ENCODE peak calls at places on chromosomes 11 and 22, in ten cellular contexts. One of them, this sample, is unnamed. For H3K36me3, the result is how much of the 10 kb centered on the place peaks cover.

GRCh38 chr22:37212174-37212906 is at the start of gene SSTR3:
- DNase-seq in esophagus squamous epithelium: no peak
- DNase-seq in bronchial epithelial cell: no peak
- DNase-seq in effector memory CD4-positive, alpha-beta T cell: no peak
- DNase-seq in fibroblast of lung: peak
- DNase-seq in PC-3: no peak
- DNase-seq in aorta: peak
- DNase-seq in testis: peak
- DNase-seq in H7: peak
- DNase-seq in brain microvascular endothelial cell: no peak
- DNase-seq in this sample: no peak

GRCh38 chr11:34366522-34366921 is 8.7 kb upstream of the ABTB2 start:
- DNase-seq in esophagus squamous epithelium: no peak
- DNase-seq in bronchial epithelial cell: peak
- DNase-seq in effector memory CD4-positive, alpha-beta T cell: no peak
- DNase-seq in fibroblast of lung: no peak
- DNase-seq in PC-3: peak
- DNase-seq in aorta: no peak
- DNase-seq in testis: no peak
- DNase-seq in H7: peak
- DNase-seq in brain microvascular endothelial cell: no peak
- DNase-seq in this sample: no peak

GRCh38 chr11:67389477-67389876 is 2.3 kb upstream of the RAD9A start:
- DNase-seq in esophagus squamous epithelium: no peak
- DNase-seq in bronchial epithelial cell: no peak
- DNase-seq in effector memory CD4-positive, alpha-beta T cell: no peak
- DNase-seq in fibroblast of lung: no peak
- DNase-seq in PC-3: peak
- DNase-seq in aorta: no peak
- DNase-seq in testis: no peak
- DNase-seq in H7: peak
- DNase-seq in brain microvascular endothelial cell: no peak
- DNase-seq in this sample: no peak

GRCh38 chr11:68099057-68099456 is 22.1 kb downstream of the CHKA start:
- DNase-seq in esophagus squamous epithelium: no peak
- DNase-seq in bronchial epithelial cell: no peak
- DNase-seq in effector memory CD4-positive, alpha-beta T cell: no peak
- DNase-seq in fibroblast of lung: no peak
- DNase-seq in PC-3: no peak
- DNase-seq in aorta: no peak
- DNase-seq in testis: no peak
- DNase-seq in H7: no peak
- DNase-seq in brain microvascular endothelial cell: no peak
- DNase-seq in this sample: no peak

GRCh38 chr22:37581534-37581933 is 1.6 kb upstream of the LGALS2 start:
- DNase-seq in esophagus squamous epithelium: no peak
- DNase-seq in bronchial epithelial cell: no peak
- DNase-seq in effector memory CD4-positive, alpha-beta T cell: no peak
- DNase-seq in fibroblast of lung: no peak
- DNase-seq in PC-3: peak
- DNase-seq in aorta: peak
- DNase-seq in testis: no peak
- DNase-seq in H7: no peak
- DNase-seq in brain microvascular endothelial cell: no peak
- DNase-seq in this sample: peak

GRCh38 chr11:114291381-114291780 is 4.8 kb upstream of the NNMT start:
- DNase-seq in esophagus squamous epithelium: no peak
- DNase-seq in bronchial epithelial cell: no peak
- DNase-seq in effector memory CD4-positive, alpha-beta T cell: no peak
- DNase-seq in fibroblast of lung: peak
- DNase-seq in PC-3: no peak
- DNase-seq in aorta: no peak
- DNase-seq in testis: no peak
- DNase-seq in H7: no peak
- DNase-seq in brain microvascular endothelial cell: peak
- DNase-seq in this sample: no peak

GRCh38 chr11:78044706-78045105 is 19.0 kb upstream of the THRSP start:
- DNase-seq in esophagus squamous epithelium: no peak
- DNase-seq in bronchial epithelial cell: no peak
- DNase-seq in effector memory CD4-positive, alpha-beta T cell: no peak
- DNase-seq in fibroblast of lung: no peak
- DNase-seq in PC-3: no peak
- DNase-seq in aorta: no peak
- DNase-seq in testis: no peak
- DNase-seq in H7: no peak
- DNase-seq in brain microvascular endothelial cell: no peak
- DNase-seq in this sample: no peak

GRCh38 chr11:122954455-122954854 is 27.2 kb downstream of the BSX start:
- DNase-seq in esophagus squamous epithelium: no peak
- DNase-seq in bronchial epithelial cell: no peak
- DNase-seq in effector memory CD4-positive, alpha-beta T cell: no peak
- DNase-seq in fibroblast of lung: no peak
- DNase-seq in PC-3: no peak
- DNase-seq in aorta: no peak
- DNase-seq in testis: no peak
- DNase-seq in H7: no peak
- DNase-seq in brain microvascular endothelial cell: no peak
- DNase-seq in this sample: no peak

GRCh38 chr11:25225078-25225477 is 728.2 kb downstream of the LUZP2 start:
- DNase-seq in esophagus squamous epithelium: no peak
- DNase-seq in bronchial epithelial cell: no peak
- DNase-seq in effector memory CD4-positive, alpha-beta T cell: no peak
- DNase-seq in fibroblast of lung: no peak
- DNase-seq in PC-3: no peak
- DNase-seq in aorta: no peak
- DNase-seq in testis: no peak
- DNase-seq in H7: no peak
- DNase-seq in brain microvascular endothelial cell: no peak
- DNase-seq in this sample: no peak

GRCh38 chr11:17827006-17827405 is 92.4 kb downstream of the KCNC1 start:
- DNase-seq in esophagus squamous epithelium: no peak
- DNase-seq in bronchial epithelial cell: peak
- DNase-seq in effector memory CD4-positive, alpha-beta T cell: no peak
- DNase-seq in fibroblast of lung: no peak
- DNase-seq in PC-3: peak
- DNase-seq in aorta: no peak
- DNase-seq in testis: no peak
- DNase-seq in H7: peak
- DNase-seq in brain microvascular endothelial cell: no peak
- DNase-seq in this sample: no peak

GRCh38 chr11:115324569-115325432 is 179.4 kb downstream of the CADM1 start:
- DNase-seq in esophagus squamous epithelium: no peak
- DNase-seq in bronchial epithelial cell: peak
- DNase-seq in effector memory CD4-positive, alpha-beta T cell: no peak
- DNase-seq in fibroblast of lung: peak
- DNase-seq in PC-3: peak
- DNase-seq in aorta: no peak
- DNase-seq in testis: peak
- DNase-seq in H7: peak
- DNase-seq in brain microvascular endothelial cell: peak
- DNase-seq in this sample: no peak

GRCh38 chr11:35013514-35014191 is 97.2 kb downstream of the PDHX start:
- DNase-seq in esophagus squamous epithelium: no peak
- DNase-seq in bronchial epithelial cell: no peak
- DNase-seq in effector memory CD4-positive, alpha-beta T cell: peak
- DNase-seq in fibroblast of lung: peak
- DNase-seq in PC-3: no peak
- DNase-seq in aorta: no peak
- DNase-seq in testis: no peak
- DNase-seq in H7: no peak
- DNase-seq in brain microvascular endothelial cell: no peak
- DNase-seq in this sample: no peak

GRCh38 chr11:119680899-119681370 is 48.1 kb downstream of the NECTIN1 start:
- DNase-seq in esophagus squamous epithelium: no peak
- DNase-seq in bronchial epithelial cell: peak
- DNase-seq in effector memory CD4-positive, alpha-beta T cell: no peak
- DNase-seq in fibroblast of lung: no peak
- DNase-seq in PC-3: peak
- DNase-seq in aorta: no peak
- DNase-seq in testis: peak
- DNase-seq in H7: no peak
- DNase-seq in brain microvascular endothelial cell: no peak
- DNase-seq in this sample: no peak

GRCh38 chr22:49936973-49937757 is 18.7 kb downstream of the CRELD2 start:
- DNase-seq in esophagus squamous epithelium: no peak
- DNase-seq in bronchial epithelial cell: no peak
- DNase-seq in effector memory CD4-positive, alpha-beta T cell: no peak
- DNase-seq in fibroblast of lung: peak
- DNase-seq in PC-3: no peak
- DNase-seq in aorta: no peak
- DNase-seq in testis: no peak
- DNase-seq in H7: peak
- DNase-seq in brain microvascular endothelial cell: no peak
- DNase-seq in this sample: peak

GRCh38 chr22:44462246-44463015 is 35.6 kb downstream of the RTL6 start:
- DNase-seq in esophagus squamous epithelium: no peak
- DNase-seq in bronchial epithelial cell: no peak
- DNase-seq in effector memory CD4-positive, alpha-beta T cell: no peak
- DNase-seq in fibroblast of lung: no peak
- DNase-seq in PC-3: no peak
- DNase-seq in aorta: no peak
- DNase-seq in testis: peak
- DNase-seq in H7: peak
- DNase-seq in brain microvascular endothelial cell: no peak
- DNase-seq in this sample: no peak

GRCh38 chr11:46972343-46972742 is 35.8 kb downstream of the CSTPP1 start:
- DNase-seq in esophagus squamous epithelium: no peak
- DNase-seq in bronchial epithelial cell: no peak
- DNase-seq in effector memory CD4-positive, alpha-beta T cell: no peak
- DNase-seq in fibroblast of lung: no peak
- DNase-seq in PC-3: no peak
- DNase-seq in aorta: no peak
- DNase-seq in testis: no peak
- DNase-seq in H7: no peak
- DNase-seq in brain microvascular endothelial cell: no peak
- DNase-seq in this sample: no peak

GRCh38 chr11:73192272-73192671 is 25.8 kb upstream of the P2RY2 start:
- DNase-seq in esophagus squamous epithelium: no peak
- DNase-seq in bronchial epithelial cell: peak
- DNase-seq in effector memory CD4-positive, alpha-beta T cell: no peak
- DNase-seq in fibroblast of lung: no peak
- DNase-seq in PC-3: peak
- DNase-seq in aorta: no peak
- DNase-seq in testis: no peak
- DNase-seq in H7: no peak
- DNase-seq in brain microvascular endothelial cell: no peak
- DNase-seq in this sample: peak

GRCh38 chr22:18031670-18032454 is 7.5 kb upstream of the MICAL3 start:
- DNase-seq in esophagus squamous epithelium: no peak
- DNase-seq in bronchial epithelial cell: peak
- DNase-seq in effector memory CD4-positive, alpha-beta T cell: no peak
- DNase-seq in fibroblast of lung: peak
- DNase-seq in PC-3: peak
- DNase-seq in aorta: peak
- DNase-seq in testis: no peak
- DNase-seq in H7: no peak
- DNase-seq in brain microvascular endothelial cell: peak
- DNase-seq in this sample: no peak

DNA sequence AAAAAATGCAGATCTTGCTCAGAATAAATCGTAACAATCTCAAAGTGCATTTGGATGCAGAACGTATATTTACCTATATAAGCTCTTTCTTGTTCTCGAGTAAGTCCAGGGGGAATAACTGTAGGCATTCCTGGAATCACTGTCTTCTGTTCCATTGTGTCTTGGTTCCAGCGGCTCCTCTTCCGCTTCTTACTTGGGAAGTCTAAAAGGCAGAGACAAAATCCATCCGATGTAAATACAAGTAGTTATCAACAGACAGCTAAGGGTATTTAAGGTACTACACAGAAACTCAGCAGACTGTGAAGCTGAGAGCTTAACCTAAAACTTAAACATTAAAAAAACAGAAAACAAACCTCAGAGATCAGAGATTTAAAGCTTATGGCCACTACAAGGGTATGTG is 1.9 kb downstream of the SF1 start:
- DNase-seq in esophagus squamous epithelium: no peak
- DNase-seq in bronchial epithelial cell: no peak
- DNase-seq in effector memory CD4-positive, alpha-beta T cell: no peak
- DNase-seq in fibroblast of lung: no peak
- DNase-seq in PC-3: no peak
- DNase-seq in aorta: no peak
- DNase-seq in testis: no peak
- DNase-seq in H7: no peak
- DNase-seq in brain microvascular endothelial cell: no peak
- DNase-seq in this sample: no peak
- H3K36me3 ChIP-seq in esophagus squamous epithelium: half or more
- H3K36me3 ChIP-seq in bronchial epithelial cell: under half
- H3K36me3 ChIP-seq in effector memory CD4-positive, alpha-beta T cell: half or more
- H3K36me3 ChIP-seq in fibroblast of lung: under half
- H3K36me3 ChIP-seq in PC-3: half or more
- H3K36me3 ChIP-seq in aorta: under half
- H3K36me3 ChIP-seq in testis: under half
- H3K36me3 ChIP-seq in H7: under half
- H3K36me3 ChIP-seq in brain microvascular endothelial cell: half or more
- H3K36me3 ChIP-seq in this sample: under half

GRCh38 chr11:74970852-74971395 is 17.8 kb upstream of the NEU3 start:
- DNase-seq in esophagus squamous epithelium: no peak
- DNase-seq in bronchial epithelial cell: peak
- DNase-seq in effector memory CD4-positive, alpha-beta T cell: no peak
- DNase-seq in fibroblast of lung: no peak
- DNase-seq in PC-3: no peak
- DNase-seq in aorta: no peak
- DNase-seq in testis: no peak
- DNase-seq in H7: no peak
- DNase-seq in brain microvascular endothelial cell: no peak
- DNase-seq in this sample: no peak
- H3K36me3 ChIP-seq in esophagus squamous epithelium: half or more
- H3K36me3 ChIP-seq in bronchial epithelial cell: under half
- H3K36me3 ChIP-seq in effector memory CD4-positive, alpha-beta T cell: under half
- H3K36me3 ChIP-seq in fibroblast of lung: under half
- H3K36me3 ChIP-seq in PC-3: half or more
- H3K36me3 ChIP-seq in aorta: under half
- H3K36me3 ChIP-seq in testis: under half
- H3K36me3 ChIP-seq in H7: under half
- H3K36me3 ChIP-seq in brain microvascular endothelial cell: under half
- H3K36me3 ChIP-seq in this sample: half or more

DNA sequence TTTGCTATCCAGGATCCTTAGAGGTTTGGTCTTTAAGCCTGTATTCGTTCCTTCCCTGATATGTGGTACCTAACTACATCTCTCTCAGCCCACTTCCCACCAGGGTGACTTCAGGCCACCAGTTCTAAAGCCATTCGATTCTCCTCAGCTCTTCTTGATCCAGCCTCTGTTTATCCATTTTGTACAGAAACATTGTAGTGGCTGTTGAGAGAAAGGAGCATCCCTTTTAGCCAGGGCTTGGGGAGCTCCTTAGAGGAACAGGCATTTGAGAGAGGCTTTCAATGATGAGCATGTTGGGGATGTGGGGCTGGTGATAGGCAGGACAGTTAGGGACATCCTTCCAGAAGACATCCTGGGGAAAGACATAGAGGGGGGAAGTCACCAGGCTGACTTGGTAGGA is 17.9 kb downstream of the UBE2L3 start:
- DNase-seq in esophagus squamous epithelium: no peak
- DNase-seq in bronchial epithelial cell: no peak
- DNase-seq in effector memory CD4-positive, alpha-beta T cell: no peak
- DNase-seq in fibroblast of lung: no peak
- DNase-seq in PC-3: no peak
- DNase-seq in aorta: no peak
- DNase-seq in testis: no peak
- DNase-seq in H7: peak
- DNase-seq in brain microvascular endothelial cell: no peak
- DNase-seq in this sample: no peak
- H3K36me3 ChIP-seq in esophagus squamous epithelium: under half
- H3K36me3 ChIP-seq in bronchial epithelial cell: under half
- H3K36me3 ChIP-seq in effector memory CD4-positive, alpha-beta T cell: under half
- H3K36me3 ChIP-seq in fibroblast of lung: under half
- H3K36me3 ChIP-seq in PC-3: under half
- H3K36me3 ChIP-seq in aorta: under half
- H3K36me3 ChIP-seq in testis: under half
- H3K36me3 ChIP-seq in H7: under half
- H3K36me3 ChIP-seq in brain microvascular endothelial cell: under half
- H3K36me3 ChIP-seq in this sample: under half

GRCh38 chr11:45233121-45233803 is 52.9 kb downstream of the SYT13 start:
- DNase-seq in esophagus squamous epithelium: no peak
- DNase-seq in bronchial epithelial cell: peak
- DNase-seq in effector memory CD4-positive, alpha-beta T cell: peak
- DNase-seq in fibroblast of lung: peak
- DNase-seq in PC-3: peak
- DNase-seq in aorta: peak
- DNase-seq in testis: peak
- DNase-seq in H7: peak
- DNase-seq in brain microvascular endothelial cell: peak
- DNase-seq in this sample: peak
- H3K36me3 ChIP-seq in esophagus squamous epithelium: under half
- H3K36me3 ChIP-seq in bronchial epithelial cell: under half
- H3K36me3 ChIP-seq in effector memory CD4-positive, alpha-beta T cell: under half
- H3K36me3 ChIP-seq in fibroblast of lung: under half
- H3K36me3 ChIP-seq in PC-3: under half
- H3K36me3 ChIP-seq in aorta: under half
- H3K36me3 ChIP-seq in testis: under half
- H3K36me3 ChIP-seq in H7: under half
- H3K36me3 ChIP-seq in brain microvascular endothelial cell: under half
- H3K36me3 ChIP-seq in this sample: under half